ENCODE peak calls at places on chromosomes 5 and 9, in four cellular contexts. S is coronary artery, V is ecto neural progenitor cell, C is natural killer cell. Z is an unnamed sample.

GRCh38 chr5:100550531-100551036 is 15.4 kb downstream of the FAM174A start:
- DNase-seq in S (no peak), V (no peak), C (no peak), Z (no peak)

GRCh38 chr5:158976035-158976434 is 123.7 kb downstream of the EBF1 start:
- DNase-seq in S (no peak), V (no peak), C (no peak), Z (no peak)

GRCh38 chr5:5494489-5495402 is 72.3 kb downstream of the ICE1 start:
- DNase-seq in S (no peak), V (peak; percentile 92), C (peak; percentile 56), Z (no peak)

GRCh38 chr5:80346055-80346454 is 26.3 kb downstream of the SPZ1 start:
- DNase-seq in S (no peak), V (no peak), C (no peak), Z (no peak)

GRCh38 chr9:89654025-89654662 is 49.3 kb downstream of the GADD45G start:
- DNase-seq in S (no peak), V (no peak), C (no peak), Z (no peak)

GRCh38 chr5:33068786-33069185 is 357.7 kb downstream of the NPR3 start:
- DNase-seq in S (no peak), V (no peak), C (no peak), Z (no peak)

GRCh38 chr5:140571105-140571504 is 6.5 kb downstream of the SLC35A4 start:
- DNase-seq in S (no peak), V (no peak), C (no peak), Z (no peak)

GRCh38 chr5:2207966-2208544 is 325.3 kb upstream of the IRX4 start:
- DNase-seq in S (no peak), V (peak; percentile 85), C (no peak), Z (no peak)

GRCh38 chr5:33136785-33137184 is 304.0 kb upstream of the TARS1 start:
- DNase-seq in S (no peak), V (no peak), C (no peak), Z (no peak)

GRCh38 chr5:31574777-31575176 is 42.7 kb downstream of the C5orf22 start:
- DNase-seq in S (no peak), V (no peak), C (no peak), Z (no peak)

GRCh38 chr9:122116448-122117173 is 23.5 kb upstream of the TTLL11 start:
- DNase-seq in S (no peak), V (no peak), C (no peak), Z (no peak)